ENCODE peak calls at places on chromosome 22, in ten cellular contexts. D is epithelial cell of prostate; G is stimulated activated naive CD8-positive, alpha-beta T cell treated with anti-CD3 and anti-CD28 coated beads, Interleukin-15, amount 100 ng/mL, for 72 hours; F is heart right ventricle; I is RCC 7860; V is left ventricle myocardium inferior; X is right lobe of liver; M is NCI-H510A treated with DMSO at 0.1 percent for 48 hours; P is tibial nerve; C is stimulated activated naive CD4-positive, alpha-beta T cell. O is an unnamed sample.

GRCh38 chr22:26718905-26719304 is 61.5 kb downstream of the MIAT start:
- DNase-seq in D (no peak), X (no peak), M (no peak), V (no peak), F (no peak), P (no peak), G (no peak), I (peak; percentile 94), C (no peak), O (peak; percentile 67)

GRCh38 chr22:37559521-37559900 is 769 bp upstream of the CDC42EP1 start:
- DNase-seq in P (no peak), D (no peak), G (no peak), I (no peak), X (no peak), F (no peak), M (no peak), V (no peak), C (no peak), O (no peak)

GRCh38 chr22:48548391-48548790 is 1279.3 kb downstream of the BRD1 start:
- DNase-seq in F (no peak), P (no peak), V (no peak), X (no peak), G (no peak), D (no peak), C (no peak), I (no peak), M (no peak), O (no peak)

GRCh38 chr22:46024136-46024840 is 47.3 kb upstream of the WNT7B start:
- DNase-seq in P (no peak), X (peak; percentile 4), G (no peak), I (no peak), F (no peak), D (no peak), M (no peak), V (peak; percentile 12), C (no peak), O (no peak)

GRCh38 chr22:34800265-34800664 is 265.7 kb upstream of the ISX start:
- DNase-seq in D (no peak), F (peak; percentile 24), C (no peak), P (peak; percentile 33), I (no peak), M (no peak), X (no peak), V (no peak), G (no peak), O (no peak)

GRCh38 chr22:35045451-35045850 is 20.5 kb upstream of the ISX start:
- DNase-seq in D (no peak), X (no peak), V (no peak), M (no peak), C (no peak), P (no peak), I (no peak), G (no peak), F (no peak), O (no peak)

GRCh38 chr22:23220485-23221350 is 40.4 kb downstream of the BCR start:
- DNase-seq in P (no peak), X (peak; percentile 31), V (peak; percentile 15), I (no peak), G (no peak), C (no peak), D (no peak), M (no peak), F (no peak), O (no peak)

GRCh38 chr22:46367707-46368191 is 32.2 kb downstream of the TRMU start:
- DNase-seq in V (peak; percentile 50), I (peak; percentile 18), G (peak; percentile 72), D (no peak), M (peak; percentile 62), F (peak; percentile 50), P (peak; percentile 61), C (peak; percentile 36), X (peak; percentile 82), O (peak; percentile 81)

GRCh38 chr22:26904483-26904882 is 247.1 kb downstream of the MIAT start:
- DNase-seq in M (no peak), I (no peak), G (no peak), D (no peak), C (no peak), X (no peak), F (no peak), P (no peak), V (no peak), O (no peak)

GRCh38 chr22:21015051-21016006 is at the start of gene P2RX6:
- DNase-seq in G (no peak), X (peak; percentile 18), P (no peak), V (no peak), F (no peak), M (no peak), I (no peak), C (no peak), D (no peak), O (no peak)

GRCh38 chr22:37633693-37634504 is 5.6 kb upstream of the SH3BP1 start:
- DNase-seq in P (peak; percentile 71), X (peak; percentile 87), I (peak; percentile 80), F (peak; percentile 88), D (no peak), G (peak; percentile 94), V (peak; percentile 90), M (no peak), C (peak; percentile 13), O (no peak)

GRCh38 chr22:45564349-45565030 is 61.8 kb downstream of the FBLN1 start:
- DNase-seq in P (no peak), G (no peak), F (peak; percentile 67), V (no peak), X (no peak), D (no peak), I (no peak), M (no peak), C (no peak), O (no peak)

GRCh38 chr22:30411780-30412179 is 13.8 kb upstream of the MTFP1 start:
- DNase-seq in V (no peak), G (no peak), F (no peak), I (no peak), C (no peak), P (no peak), M (no peak), X (no peak), D (peak; percentile 84), O (no peak)

GRCh38 chr22:42719656-42720262 is 911 bp downstream of the A4GALT start:
- DNase-seq in G (no peak), F (no peak), V (no peak), I (no peak), C (no peak), X (no peak), M (no peak), D (no peak), P (no peak), O (no peak)

GRCh38 chr22:27336151-27337090 is 465.1 kb downstream of the MN1 start:
- DNase-seq in D (peak; percentile 93), G (no peak), I (peak; percentile 75), M (no peak), P (no peak), F (no peak), V (no peak), X (no peak), C (no peak), O (no peak)

GRCh38 chr22:39214383-39215069 is 30.3 kb downstream of the PDGFB start:
- DNase-seq in V (no peak), D (no peak), F (no peak), P (no peak), X (no peak), I (peak; percentile 87), M (peak; percentile 6), C (no peak), G (no peak), O (no peak)

GRCh38 chr22:47613606-47614350 is 851.3 kb downstream of the TBC1D22A start:
- DNase-seq in X (no peak), G (no peak), I (no peak), M (no peak), D (no peak), F (no peak), V (no peak), C (no peak), P (no peak), O (no peak)

GRCh38 chr22:47345025-47345424 is 582.6 kb downstream of the TBC1D22A start:
- DNase-seq in D (no peak), C (no peak), P (no peak), V (no peak), M (no peak), I (no peak), F (no peak), G (no peak), X (no peak), O (no peak)

GRCh38 chr22:46968848-46969247 is 206.4 kb downstream of the TBC1D22A start:
- DNase-seq in C (no peak), G (no peak), P (no peak), I (no peak), F (no peak), M (no peak), V (no peak), X (no peak), D (no peak), O (no peak)

GRCh38 chr22:39527481-39527961 is 5.0 kb downstream of the RPS19BP1 start:
- DNase-seq in G (no peak), V (no peak), D (no peak), M (peak; percentile 61), F (no peak), P (no peak), I (no peak), C (no peak), X (no peak), O (no peak)

GRCh38 chr22:27842994-27843431 is 41.5 kb upstream of the MN1 start:
- DNase-seq in C (no peak), V (no peak), F (no peak), M (no peak), G (no peak), D (no peak), I (no peak), X (no peak), P (no peak), O (no peak)

GRCh38 chr22:21992593-21993237 is 10.1 kb upstream of the TOP3B start:
- DNase-seq in P (no peak), M (no peak), D (no peak), F (no peak), I (no peak), V (no peak), X (no peak), G (no peak), C (no peak), O (no peak)

GRCh38 chr22:38824587-38824986 is 19.2 kb downstream of the NPTXR start:
- DNase-seq in M (no peak), F (peak; percentile 72), G (peak; percentile 36), C (no peak), X (no peak), D (no peak), P (peak; percentile 50), V (peak; percentile 38), I (peak; percentile 34), O (peak; percentile 49)

O was measured in HTR-8/SVneo.